ENCODE peak calls at places on chromosomes 2 and 18, in eight cellular contexts. G, N, Y, P, D, I, S and T are unnamed samples.

GRCh38 chr2:28709101-28709500 is 42.5 kb upstream of the PPP1CB start:
- DNase-seq in S (no peak), I (peak; percentile 31), D (peak; percentile 63), G (no peak), P (no peak), N (no peak), Y (no peak), T (no peak)

GRCh38 chr2:237179161-237179560 is 93.5 kb downstream of the COPS8 start:
- DNase-seq in Y (no peak), I (no peak), G (no peak), D (no peak), N (no peak), P (no peak), S (no peak), T (no peak)

GRCh38 chr18:49652841-49653240 is 91.0 kb downstream of the LIPG start:
- DNase-seq in Y (no peak), N (no peak), P (no peak), D (no peak), G (peak; percentile 36), S (no peak), I (no peak), T (no peak)

GRCh38 chr2:54471221-54471711 is 15.1 kb downstream of the SPTBN1 start:
- DNase-seq in N (no peak), G (peak; percentile 87), Y (no peak), I (no peak), D (no peak), P (no peak), S (peak; percentile 64), T (no peak)

GRCh38 chr2:61759718-61760117 is 94.1 kb downstream of the FAM161A start:
- DNase-seq in P (no peak), N (no peak), Y (no peak), G (peak; percentile 53), D (no peak), I (no peak), S (peak; percentile 50), T (no peak)

GRCh38 chr2:202378001-202378400 is 1.9 kb downstream of the BMPR2 start:
- DNase-seq in I (no peak), P (no peak), D (no peak), N (no peak), S (no peak), Y (no peak), G (no peak), T (no peak)

GRCh38 chr2:56531668-56532420 is 348.1 kb downstream of the CCDC85A start:
- DNase-seq in Y (no peak), I (no peak), D (no peak), N (no peak), S (no peak), G (no peak), P (no peak), T (no peak)

GRCh38 chr2:238314576-238314975 is 5.7 kb upstream of the TRAF3IP1 start:
- DNase-seq in I (no peak), N (no peak), G (no peak), Y (no peak), P (no peak), S (no peak), D (no peak), T (no peak)

GRCh38 chr2:46074501-46074900 is 222.7 kb upstream of the EPAS1 start:
- DNase-seq in N (no peak), Y (no peak), D (no peak), G (no peak), I (no peak), S (no peak), P (no peak), T (no peak)

GRCh38 chr18:25726278-25726677 is 364.1 kb downstream of the SS18 start:
- DNase-seq in D (no peak), I (no peak), S (no peak), P (no peak), N (no peak), Y (peak; percentile 16), G (peak; percentile 4), T (peak; percentile 61)

GRCh38 chr2:120204945-120205670 is 18.1 kb downstream of the TMEM185B start:
- DNase-seq in G (no peak), S (no peak), I (no peak), Y (no peak), D (no peak), N (no peak), P (no peak), T (no peak)

GRCh38 chr2:203650860-203651613 is 55.4 kb upstream of the CD28 start:
- DNase-seq in D (peak; percentile 42), S (no peak), I (peak; percentile 39), G (peak; percentile 81), P (no peak), Y (no peak), N (no peak), T (no peak)

GRCh38 chr18:10408131-10408530 is 46.3 kb upstream of the APCDD1 start:
- DNase-seq in G (no peak), Y (no peak), N (no peak), D (no peak), P (no peak), S (no peak), I (no peak), T (no peak)

GRCh38 chr2:218621007-218621406 is 13.3 kb downstream of the PLCD4 start:
- DNase-seq in N (no peak), Y (no peak), P (no peak), D (no peak), G (no peak), S (no peak), I (no peak), T (no peak)

GRCh38 chr2:44759823-44760222 is 181.7 kb upstream of the SIX3 start:
- DNase-seq in S (no peak), P (no peak), G (peak; percentile 54), N (no peak), Y (no peak), I (no peak), D (no peak), T (no peak)

GRCh38 chr18:77366725-77367641 is 117.3 kb downstream of the GALR1 start:
- DNase-seq in S (no peak), P (peak; percentile 39), G (peak; percentile 33), I (no peak), Y (no peak), N (no peak), D (peak; percentile 48), T (peak; percentile 57)

GRCh38 chr18:2108581-2108980 is 462.7 kb downstream of the METTL4 start:
- DNase-seq in D (no peak), I (no peak), G (no peak), N (no peak), S (no peak), P (no peak), Y (no peak), T (no peak)

GRCh38 chr2:153808675-153809074 is 63.0 kb upstream of the GALNT13 start:
- DNase-seq in Y (no peak), G (no peak), I (no peak), D (no peak), P (no peak), N (no peak), S (peak; percentile 26), T (no peak)

GRCh38 chr2:242054881-242055801 is 185.6 kb downstream of the RTP5 start:
- DNase-seq in D (no peak), G (no peak), S (no peak), P (no peak), N (no peak), I (no peak), Y (no peak), T (no peak)

GRCh38 chr2:96952976-96953610 is 33.3 kb downstream of the FAM178B start:
- DNase-seq in Y (no peak), D (no peak), S (no peak), P (no peak), I (peak; percentile 37), N (no peak), G (peak; percentile 82), T (peak; percentile 30)

GRCh38 chr18:49514577-49514976 is 27.5 kb upstream of the C18orf32 start:
- DNase-seq in G (no peak), S (no peak), Y (no peak), I (no peak), N (no peak), D (peak; percentile 43), P (no peak), T (no peak)

GRCh38 chr2:187580462-187581124 is 26.4 kb upstream of the TFPI start:
- DNase-seq in P (no peak), D (no peak), S (peak; percentile 41), N (no peak), I (no peak), G (peak; percentile 89), Y (no peak), T (no peak)

GRCh38 chr2:47152803-47153202 is 2.3 kb downstream of the STPG4 start:
- DNase-seq in I (no peak), Y (no peak), S (no peak), P (no peak), G (no peak), D (no peak), N (no peak), T (no peak)

GRCh38 chr2:200306969-200307811 is 697 bp downstream of the SPATS2L start:
- DNase-seq in P (peak; percentile 26), Y (peak; percentile 60), I (peak; percentile 63), G (peak; percentile 44), N (peak; percentile 28), S (peak; percentile 20), D (peak; percentile 76), T (peak; percentile 69)

GRCh38 chr2:20050712-20051517 is 513 bp downstream of the LAPTM4A start:
- DNase-seq in G (peak; percentile 74), S (peak; percentile 53), N (no peak), D (peak; percentile 68), Y (peak; percentile 53), I (peak; percentile 41), P (peak; percentile 24), T (peak; percentile 70)

GRCh38 chr2:152826880-152827279 is 108.5 kb downstream of the ARL6IP6 start:
- DNase-seq in G (peak; percentile 2), N (no peak), Y (no peak), D (no peak), P (no peak), S (no peak), I (no peak), T (no peak)

GRCh38 chr2:97722227-97722626 is 8.9 kb downstream of the ZAP70 start:
- DNase-seq in S (no peak), Y (no peak), G (peak; percentile 41), N (no peak), P (no peak), I (no peak), D (no peak), T (no peak)

GRCh38 chr2:9778012-9778411 is 65.3 kb upstream of the TAF1B start:
- DNase-seq in P (no peak), I (no peak), G (no peak), D (peak; percentile 58), N (no peak), Y (peak; percentile 46), S (peak; percentile 51), T (no peak)

GRCh38 chr2:134782792-134783191 is 55.6 kb upstream of the ACMSD start:
- DNase-seq in Y (no peak), S (no peak), G (peak; percentile 19), N (no peak), P (no peak), I (no peak), D (no peak), T (no peak)